ENCODE peak calls at places on chromosome 5, in four cellular contexts. One of them, this sample, is unnamed.

GRCh38 chr5:173807150-173807784 is 80.9 kb upstream of the CPEB4 start:
- DNase-seq in GM12878: no peak
- DNase-seq in K562: no peak
- DNase-seq in HepG2: no peak
- DNase-seq in this sample: no peak

GRCh38 chr5:131581710-131582109 is 53.3 kb downstream of the RAPGEF6 start:
- DNase-seq in K562: no peak
- DNase-seq in GM12878: no peak
- DNase-seq in HepG2: peak
- DNase-seq in this sample: no peak

GRCh38 chr5:126757713-126758357 is 19.1 kb upstream of the LMNB1 start:
- DNase-seq in K562: no peak
- DNase-seq in GM12878: no peak
- DNase-seq in HepG2: no peak
- DNase-seq in this sample: no peak

GRCh38 chr5:149367249-149367971 is 9.6 kb downstream of the PCYOX1L start:
- DNase-seq in K562: peak
- DNase-seq in HepG2: peak
- DNase-seq in GM12878: no peak
- DNase-seq in this sample: peak

GRCh38 chr5:34738381-34738780 is 82.3 kb downstream of the RAI14 start:
- DNase-seq in GM12878: no peak
- DNase-seq in HepG2: no peak
- DNase-seq in K562: no peak
- DNase-seq in this sample: no peak

GRCh38 chr5:172607213-172607793 is 33.8 kb upstream of the NEURL1B start:
- DNase-seq in GM12878: no peak
- DNase-seq in K562: no peak
- DNase-seq in HepG2: no peak
- DNase-seq in this sample: no peak

GRCh38 chr5:128905225-128906110 is 59.8 kb upstream of the SLC27A6 start:
- DNase-seq in GM12878: no peak
- DNase-seq in HepG2: peak
- DNase-seq in K562: peak
- DNase-seq in this sample: peak

GRCh38 chr5:40838076-40838475 is 3.1 kb upstream of the RPL37 start:
- DNase-seq in GM12878: no peak
- DNase-seq in HepG2: no peak
- DNase-seq in K562: no peak
- DNase-seq in this sample: no peak

GRCh38 chr5:7392401-7393024 is 3.4 kb upstream of the ADCY2 start:
- DNase-seq in GM12878: no peak
- DNase-seq in K562: peak
- DNase-seq in HepG2: peak
- DNase-seq in this sample: peak

DNA sequence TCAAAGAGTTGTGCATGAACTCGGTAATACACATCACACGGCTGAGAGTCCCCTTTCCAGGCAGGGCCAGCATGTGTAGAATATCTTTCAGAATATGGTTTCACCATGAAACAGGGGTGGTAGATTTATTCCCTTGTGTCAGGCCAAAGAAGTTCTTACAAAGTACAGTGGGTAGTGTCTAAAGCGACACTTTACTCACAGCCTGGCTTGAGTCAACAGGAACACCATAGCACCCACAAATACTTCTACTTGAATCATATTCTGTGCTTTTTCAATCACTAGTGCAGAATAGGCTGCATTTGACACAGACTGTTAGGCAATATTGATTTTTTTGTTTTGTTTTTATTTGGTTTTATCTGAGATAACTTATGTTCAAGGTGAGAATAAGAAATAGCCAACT is 12.6 kb downstream of the LSM11 start:
- DNase-seq in HepG2: no peak
- DNase-seq in GM12878: no peak
- DNase-seq in K562: no peak
- DNase-seq in this sample: no peak
- TF ChIP-seq SMC3 in HepG2: no peak
- TF ChIP-seq SMC3 in GM12878: no peak
- TF ChIP-seq SMC3 in K562: no peak
- TF ChIP-seq SMC3 in this sample: no peak

GRCh38 chr5:169765597-169765996 is 128.5 kb downstream of the DOCK2 start:
- DNase-seq in HepG2: no peak
- DNase-seq in GM12878: no peak
- DNase-seq in K562: no peak
- DNase-seq in this sample: no peak
- TF ChIP-seq POLR2AphosphoS2 in HepG2: no peak
- TF ChIP-seq POLR2AphosphoS2 in GM12878: no peak
- TF ChIP-seq POLR2AphosphoS2 in K562: no peak
- TF ChIP-seq POLR2AphosphoS2 in this sample: no peak

GRCh38 chr5:135565256-135565655 is 13.5 kb downstream of the CXCL14 start:
- DNase-seq in K562: no peak
- DNase-seq in HepG2: no peak
- DNase-seq in GM12878: no peak
- DNase-seq in this sample: no peak
- TF ChIP-seq CHD4 in K562: no peak
- TF ChIP-seq CHD4 in HepG2: no peak
- TF ChIP-seq CHD4 in GM12878: no peak
- TF ChIP-seq CHD4 in this sample: no peak

DNA sequence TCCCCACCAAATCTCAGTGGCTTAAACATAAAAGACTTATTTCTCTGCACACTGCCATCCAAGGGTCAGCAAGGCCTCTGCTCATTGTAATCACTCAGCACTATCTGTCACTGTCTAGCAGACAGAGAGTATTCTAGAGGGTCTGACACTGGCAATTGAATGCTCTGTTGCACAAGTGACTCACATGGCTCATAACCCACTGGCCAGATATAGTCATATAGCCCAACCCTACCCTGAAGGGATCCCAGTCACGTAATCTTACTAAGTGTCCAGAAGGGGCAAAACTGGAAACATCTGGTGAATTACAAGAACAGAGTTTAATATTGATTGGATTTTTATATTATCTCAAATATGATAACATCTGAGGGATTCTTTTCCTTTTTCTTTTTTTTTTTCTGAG is 80.7 kb downstream of the TSSK1B start:
- DNase-seq in HepG2: no peak
- DNase-seq in K562: no peak
- DNase-seq in GM12878: no peak
- DNase-seq in this sample: no peak
- TF ChIP-seq SMC3 in HepG2: no peak
- TF ChIP-seq SMC3 in K562: no peak
- TF ChIP-seq SMC3 in GM12878: no peak
- TF ChIP-seq SMC3 in this sample: no peak

GRCh38 chr5:38745836-38746732 is 99.7 kb upstream of the OSMR start:
- DNase-seq in K562: no peak
- DNase-seq in HepG2: no peak
- DNase-seq in GM12878: no peak
- DNase-seq in this sample: no peak
- TF ChIP-seq POLR2AphosphoS2 in K562: no peak
- TF ChIP-seq POLR2AphosphoS2 in HepG2: no peak
- TF ChIP-seq POLR2AphosphoS2 in GM12878: no peak
- TF ChIP-seq POLR2AphosphoS2 in this sample: no peak

GRCh38 chr5:145775893-145776444 is 59.2 kb downstream of the PRELID2 start:
- DNase-seq in K562: no peak
- DNase-seq in HepG2: peak
- DNase-seq in GM12878: no peak
- DNase-seq in this sample: peak
- TF ChIP-seq CHD4 in K562: no peak
- TF ChIP-seq CHD4 in HepG2: no peak
- TF ChIP-seq CHD4 in GM12878: no peak
- TF ChIP-seq CHD4 in this sample: no peak

DNA sequence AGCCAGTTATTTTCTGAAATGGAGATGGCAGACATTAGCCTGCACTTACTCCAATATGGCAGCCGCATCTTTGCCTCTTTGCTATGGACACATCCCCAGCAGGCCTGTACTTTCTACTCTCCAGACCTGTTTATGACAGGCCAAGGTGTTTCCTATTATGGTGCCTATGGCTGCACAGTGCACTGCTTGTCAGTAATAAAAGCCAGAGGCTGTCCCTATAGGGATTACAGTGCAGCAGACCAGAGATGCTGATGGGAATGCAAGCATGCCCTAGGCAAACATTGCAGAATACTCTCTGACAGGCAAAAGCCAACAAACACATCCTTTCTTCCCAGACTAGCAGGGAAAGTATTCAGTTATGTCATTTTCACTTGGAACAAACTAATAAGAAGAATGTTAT is 442.9 kb downstream of the RAB3C start:
- DNase-seq in HepG2: peak
- DNase-seq in GM12878: no peak
- DNase-seq in K562: no peak
- DNase-seq in this sample: peak
- TF ChIP-seq SMC3 in HepG2: no peak
- TF ChIP-seq SMC3 in GM12878: no peak
- TF ChIP-seq SMC3 in K562: no peak
- TF ChIP-seq SMC3 in this sample: no peak